ENCODE peak calls at places on chromosome 14, in seven cellular contexts. X is fibroblast of mammary gland, Z is heart left ventricle, J is breast epithelium, Y is Peyer's patch, F is fibroblast of lung, B is ovary. T is an unnamed sample.

GRCh38 chr14:94356379-94357056 is 31.9 kb downstream of the SERPINA1 start:
- DNase-seq in X (no peak), Z (no peak), J (no peak), Y (peak; percentile 19), F (no peak), B (no peak), T (no peak)

GRCh38 chr14:51518681-51519080 is 133.0 kb upstream of the FRMD6 start:
- DNase-seq in X (no peak), Z (no peak), J (no peak), Y (no peak), F (no peak), B (no peak), T (no peak)

GRCh38 chr14:52342849-52343606 is 28.9 kb downstream of the PTGER2 start:
- DNase-seq in X (peak; percentile 37), Z (no peak), J (no peak), Y (no peak), F (peak; percentile 71), B (no peak), T (no peak)

GRCh38 chr14:72555609-72556000 is 338.3 kb downstream of the DPF3 start:
- DNase-seq in X (no peak), Z (no peak), J (no peak), Y (no peak), F (no peak), B (no peak), T (no peak)

GRCh38 chr14:66717571-66718140 is 209.7 kb downstream of the GPHN start:
- DNase-seq in X (no peak), Z (no peak), J (no peak), Y (no peak), F (no peak), B (no peak), T (no peak)

GRCh38 chr14:53054457-53054856 is 98.7 kb downstream of the DDHD1 start:
- DNase-seq in X (peak; percentile 91), Z (no peak), J (no peak), Y (no peak), F (peak; percentile 63), B (no peak), T (peak; percentile 70)

GRCh38 chr14:73613046-73613383 is 698 bp downstream of the ACOT6 start:
- DNase-seq in X (no peak), Z (no peak), J (no peak), Y (no peak), F (no peak), B (no peak), T (no peak)

GRCh38 chr14:25042362-25043299 is 7.3 kb downstream of the STXBP6 start:
- DNase-seq in X (peak; percentile 73), Z (no peak), J (no peak), Y (peak; percentile 70), F (peak; percentile 56), B (no peak), T (peak; percentile 81)

GRCh38 chr14:73829526-73830431 is 21.9 kb upstream of the PTGR2 start:
- DNase-seq in X (peak; percentile 90), Z (no peak), J (no peak), Y (peak; percentile 71), F (peak; percentile 93), B (no peak), T (peak; percentile 69)

GRCh38 chr14:83085725-83086124 is 1552.1 kb upstream of the SEL1L start:
- DNase-seq in X (no peak), Z (no peak), J (no peak), Y (no peak), F (no peak), B (no peak), T (no peak)

GRCh38 chr14:105300542-105301102 is at the start of gene BRF1:
- DNase-seq in X (peak; percentile 84), Z (peak; percentile 97), J (peak; percentile 93), Y (peak; percentile 98), F (peak; percentile 88), B (peak; percentile 96), T (peak; percentile 89)

DNA sequence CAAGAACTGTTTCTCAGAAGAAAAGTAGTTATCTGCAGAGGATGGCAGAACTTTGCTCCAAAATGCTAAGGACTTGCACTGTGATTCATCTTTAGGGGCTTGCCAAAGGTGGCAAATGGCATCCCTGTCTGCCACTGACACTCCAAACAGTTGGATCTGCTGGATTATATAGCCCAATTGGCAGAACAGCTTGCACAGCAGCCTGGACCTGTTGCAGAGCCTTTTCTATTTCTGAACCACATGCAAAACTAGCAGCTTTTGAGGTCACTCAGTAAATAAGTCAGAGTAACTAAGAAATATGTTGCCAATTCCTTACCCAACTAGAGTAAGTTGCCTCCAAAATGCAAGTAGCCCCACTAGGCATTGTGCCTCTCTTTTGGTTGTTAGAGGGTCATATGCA is 397.5 kb upstream of the NOVA1 start:
- DNase-seq in X (no peak), Z (no peak), J (no peak), Y (no peak), F (no peak), B (no peak), T (no peak)
- H3K4me3 ChIP-seq in X (no peak overlapping the region), Z (no peak overlapping the region), J (no peak overlapping the region), Y (no peak overlapping the region), F (no peak overlapping the region), B (no peak overlapping the region), T (no peak overlapping the region)

GRCh38 chr14:100827751-100828447 is 2.0 kb downstream of the MEG3 start:
- DNase-seq in X (peak; percentile 74), Z (no peak), J (no peak), Y (no peak), F (peak; percentile 89), B (peak; percentile 80), T (peak; percentile 76)
- TF ChIP-seq CTCF in X (peak; percentile 46), Z (peak; percentile 21), J (no peak), Y (peak; percentile 4), F (peak; percentile 54), B (peak; percentile 20), T (peak; percentile 56)

GRCh38 chr14:96781371-96781770 is 15.8 kb upstream of the VRK1 start:
- DNase-seq in X (no peak), Z (no peak), J (no peak), Y (no peak), F (no peak), B (no peak), T (no peak)

GRCh38 chr14:96782436-96782835 is 14.7 kb upstream of the VRK1 start:
- DNase-seq in X (no peak), Z (no peak), J (no peak), Y (no peak), F (no peak), B (no peak), T (no peak)

GRCh38 chr14:96783306-96784224 is 13.6 kb upstream of the VRK1 start:
- DNase-seq in X (peak; percentile 10), Z (no peak), J (no peak), Y (no peak), F (peak; percentile 58), B (no peak), T (peak; percentile 52)
- H3K4me3 ChIP-seq in X (no peak overlapping the region), Z (no peak overlapping the region), J (no peak overlapping the region), Y (no peak overlapping the region), F (no peak overlapping the region), B (no peak overlapping the region), T (no peak overlapping the region)

DNA sequence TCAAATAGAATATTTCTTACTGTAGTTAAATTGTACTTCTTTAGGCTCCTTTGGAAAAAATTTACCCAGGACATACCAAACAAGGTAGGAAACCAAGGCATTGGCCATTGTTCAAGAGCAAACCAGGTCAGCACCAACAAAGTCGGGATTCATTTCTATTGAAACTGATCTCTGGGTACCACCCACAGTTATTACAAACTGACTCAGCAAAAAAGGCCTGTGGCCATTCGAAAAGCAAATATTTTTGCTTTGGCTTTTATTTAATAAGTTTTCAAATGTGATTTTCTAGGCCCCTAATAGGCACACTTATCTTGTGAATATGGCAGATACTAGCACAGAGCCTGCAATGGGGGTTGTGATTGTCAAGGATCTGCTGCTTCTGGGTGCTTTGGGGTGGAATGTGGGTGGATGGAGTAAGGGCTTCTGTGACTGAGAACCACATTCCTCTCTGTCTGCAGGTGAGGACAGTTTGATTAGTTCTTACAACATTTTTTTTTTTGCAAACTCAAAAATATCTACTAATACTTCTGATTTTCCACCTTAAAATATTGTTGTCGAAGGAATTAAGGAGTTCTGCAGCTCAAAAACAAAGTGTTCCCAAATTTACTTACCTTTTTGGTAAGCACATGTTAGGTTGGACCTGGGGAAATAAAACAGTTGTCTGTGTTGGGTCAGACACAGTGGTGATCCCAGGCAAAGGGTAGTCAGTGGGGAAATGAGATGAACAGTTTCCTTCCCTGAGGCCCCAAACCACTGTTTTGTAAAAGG is 45.1 kb downstream of the FLRT2 start:
- DNase-seq in X (no peak), Z (no peak), J (no peak), Y (no peak), F (no peak), B (no peak), T (no peak)
- TF ChIP-seq CTCF in X (no peak), Z (no peak), J (no peak), Y (no peak), F (no peak), B (no peak), T (no peak)

GRCh38 chr14:80956922-80957321 is 1.5 kb downstream of the TSHR start:
- DNase-seq in X (no peak), Z (no peak), J (no peak), Y (no peak), F (no peak), B (no peak), T (no peak)

GRCh38 chr14:80951491-80951890 is 3.9 kb upstream of the TSHR start:
- DNase-seq in X (no peak), Z (no peak), J (no peak), Y (no peak), F (no peak), B (no peak), T (no peak)

GRCh38 chr14:80955434-80955939 is at the start of gene TSHR:
- DNase-seq in X (no peak), Z (no peak), J (no peak), Y (no peak), F (peak; percentile 14), B (no peak), T (no peak)

GRCh38 chr14:80956105-80956504 is 684 bp downstream of the TSHR start:
- DNase-seq in X (no peak), Z (no peak), J (no peak), Y (no peak), F (no peak), B (no peak), T (no peak)

GRCh38 chr14:80954771-80955299 is 586 bp upstream of the TSHR start:
- DNase-seq in X (peak; percentile 89), Z (peak; percentile 88), J (peak; percentile 80), Y (peak; percentile 92), F (peak; percentile 74), B (peak; percentile 75), T (peak; percentile 89)
- H3K4me3 ChIP-seq in X (peak overlapping the region; percentile 55), Z (peak overlapping the region; percentile 63), J (peak overlapping the region; percentile 45), Y (peak overlapping the region; percentile 62), F (peak overlapping the region; percentile 57), B (peak overlapping the region; percentile 38), T (peak overlapping the region; percentile 66)